ENCODE peak calls at places on chromosomes 12 and 14, in ten cellular contexts. H is tibial artery; X is HCT116; L is kidney epithelial cell; Y is CD4-positive, alpha-beta T cell; V is endothelial cell; M is thoracic aorta; W is K562; J is GM13977; Q is progenitor cell of endocrine pancreas. Z is an unnamed sample.

GRCh38 chr12:20778969-20779368 is 31.5 kb upstream of the SLCO1B3 start:
- DNase-seq in V (no peak), H (no peak), Y (no peak), W (no peak), Q (no peak), L (no peak), M (no peak), J (no peak), X (no peak), Z (no peak)

GRCh38 chr12:48903982-48904411 is 21.3 kb downstream of the FKBP11 start:
- DNase-seq in L (peak; percentile 67), Y (peak; percentile 77), M (no peak), X (peak; percentile 52), Q (peak; percentile 60), H (peak; percentile 81), V (peak; percentile 92), W (peak; percentile 79), J (peak; percentile 80), Z (peak; percentile 91)

GRCh38 chr12:120264511-120265202 is 873 bp downstream of the PXN start:
- DNase-seq in Q (no peak), V (no peak), X (no peak), Y (no peak), J (no peak), L (no peak), H (no peak), M (no peak), W (no peak), Z (no peak)

GRCh38 chr14:92323031-92323915 is at the start of gene SLC24A4:
- DNase-seq in V (peak; percentile 31), W (no peak), X (no peak), Q (peak; percentile 16), L (no peak), Y (no peak), M (no peak), J (peak; percentile 72), H (no peak), Z (no peak)

GRCh38 chr12:64081020-64081419 is 141.1 kb downstream of the KICS2 start:
- DNase-seq in X (no peak), Y (no peak), Q (no peak), W (no peak), H (no peak), J (no peak), L (no peak), M (no peak), V (no peak), Z (no peak)

GRCh38 chr12:91493308-91493707 is 310.7 kb upstream of the DCN start:
- DNase-seq in Y (no peak), H (no peak), M (no peak), W (no peak), X (no peak), L (no peak), J (no peak), Q (no peak), V (no peak), Z (no peak)

GRCh38 chr14:69427596-69427995 is 29.1 kb downstream of the SLC39A9 start:
- DNase-seq in M (no peak), W (no peak), L (no peak), X (no peak), J (no peak), Y (no peak), H (no peak), V (no peak), Q (no peak), Z (no peak)

GRCh38 chr14:20262642-20263128 is 23.6 kb downstream of the OR11H4 start:
- DNase-seq in X (peak; percentile 6), L (peak; percentile 26), Y (no peak), W (peak; percentile 6), Q (no peak), J (no peak), H (no peak), V (no peak), M (no peak), Z (no peak)

GRCh38 chr12:33248364-33248763 is 191.3 kb downstream of the SYT10 start:
- DNase-seq in X (no peak), Y (no peak), W (no peak), Q (no peak), H (no peak), J (no peak), V (no peak), M (no peak), L (no peak), Z (no peak)

GRCh38 chr14:94179244-94179643 is 5.1 kb downstream of the PPP4R4 start:
- DNase-seq in Q (no peak), V (no peak), W (no peak), L (no peak), X (no peak), M (no peak), J (no peak), H (no peak), Y (no peak), Z (no peak)

GRCh38 chr14:93044601-93045000 is 71.1 kb downstream of the ITPK1 start:
- DNase-seq in X (no peak), L (no peak), V (no peak), W (peak; percentile 18), J (no peak), Q (no peak), M (no peak), H (no peak), Y (no peak), Z (no peak)

GRCh38 chr14:64801800-64802199 is 77.9 kb downstream of the SPTB start:
- DNase-seq in L (no peak), Y (no peak), H (no peak), Q (no peak), X (no peak), J (peak; percentile 45), W (peak; percentile 27), V (peak; percentile 53), M (no peak), Z (peak; percentile 45)

DNA sequence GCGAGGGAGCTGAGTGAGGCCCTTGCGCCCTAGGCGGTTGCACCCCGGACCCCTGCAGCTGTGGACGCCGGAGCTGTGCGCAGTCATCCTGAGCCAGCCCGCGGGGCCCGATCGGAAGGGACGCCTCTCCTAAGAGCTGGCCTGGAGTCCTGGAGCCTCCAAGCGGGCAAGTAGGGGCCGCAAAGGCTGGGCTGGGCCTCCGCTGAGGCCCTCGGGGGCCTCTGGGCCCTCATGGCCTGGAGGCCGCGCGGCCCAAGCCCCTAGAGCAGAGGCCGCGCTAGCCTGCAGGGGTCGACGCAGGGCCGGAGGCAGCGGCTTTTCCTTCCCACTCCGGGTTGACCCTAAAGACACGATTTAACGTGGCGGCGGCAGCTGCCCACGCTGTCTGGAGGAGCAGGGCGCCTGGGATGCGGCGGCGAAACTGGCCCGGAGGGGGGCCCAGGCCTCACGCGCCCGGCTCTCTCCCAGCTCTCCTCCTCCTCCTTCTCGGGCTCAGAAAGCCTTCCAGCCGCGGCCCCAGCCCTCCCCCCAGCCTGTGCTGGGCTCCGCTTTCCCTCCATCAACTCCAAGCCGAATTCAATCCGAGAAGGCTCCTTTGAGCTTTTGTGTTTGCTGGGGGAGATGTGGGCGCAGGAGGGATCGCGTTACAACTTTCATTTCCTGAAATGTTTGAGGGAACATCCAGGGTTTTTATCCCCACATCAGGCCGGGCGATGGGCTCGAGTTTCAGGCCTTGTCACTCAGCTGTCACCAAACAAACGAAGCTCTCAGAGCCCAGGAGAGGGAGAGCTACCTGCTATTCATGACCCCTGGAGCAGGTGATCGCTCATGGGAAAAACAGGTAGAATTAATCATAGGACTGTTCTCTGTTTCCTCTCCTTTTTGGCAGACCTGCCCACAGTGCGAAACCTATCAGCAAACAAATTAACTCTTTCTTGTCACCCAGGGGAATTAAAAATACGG is 11.5 kb downstream of the SIX1 start:
- DNase-seq in Y (no peak), J (no peak), H (no peak), X (no peak), W (no peak), Q (peak; percentile 27), V (peak; percentile 38), L (no peak), M (no peak), Z (no peak)
- TF ChIP-seq CTCF in Y (no peak), J (no peak), H (no peak), X (no peak), W (no peak), Q (peak; percentile 10), V (no peak), L (no peak), M (no peak), Z (no peak)

DNA sequence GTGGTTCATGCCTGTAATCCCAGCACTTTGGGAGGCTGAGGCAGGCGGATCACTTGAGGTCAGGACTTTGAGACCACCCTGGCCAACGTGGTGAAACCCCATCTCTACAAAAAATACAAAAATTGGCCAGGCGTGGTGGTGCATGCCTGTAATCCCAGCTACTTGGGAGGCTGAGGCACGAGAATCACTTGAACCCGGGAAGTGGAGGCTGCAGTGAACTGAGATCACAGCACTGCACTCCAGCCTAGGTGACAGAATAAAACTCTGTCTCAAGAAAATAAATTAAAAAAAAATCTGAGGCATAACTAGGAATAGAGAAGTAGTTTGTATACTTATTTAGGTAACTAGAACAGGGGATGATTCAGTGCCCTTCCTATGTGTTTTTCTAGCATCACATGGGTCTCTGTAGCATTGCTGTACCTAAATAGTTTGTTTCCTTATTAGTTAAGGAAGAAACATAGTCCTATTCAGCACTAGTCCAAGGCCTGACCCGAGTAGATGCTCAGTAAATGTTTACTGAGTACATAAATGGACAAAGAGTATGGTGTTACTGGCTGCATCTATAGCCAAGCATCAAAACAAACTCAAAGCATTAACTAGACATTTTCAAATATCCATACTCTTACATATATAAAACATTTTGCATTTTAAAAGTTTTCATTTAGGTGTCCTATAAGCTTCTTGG is 21.7 kb downstream of the TAOK3 start:
- DNase-seq in X (no peak), W (no peak), Q (no peak), L (no peak), M (no peak), V (no peak), H (no peak), Y (no peak), J (no peak), Z (no peak)
- TF ChIP-seq CTCF in X (no peak), W (no peak), Q (no peak), L (no peak), M (no peak), V (no peak), H (no peak), Y (no peak), J (no peak), Z (no peak)

DNA sequence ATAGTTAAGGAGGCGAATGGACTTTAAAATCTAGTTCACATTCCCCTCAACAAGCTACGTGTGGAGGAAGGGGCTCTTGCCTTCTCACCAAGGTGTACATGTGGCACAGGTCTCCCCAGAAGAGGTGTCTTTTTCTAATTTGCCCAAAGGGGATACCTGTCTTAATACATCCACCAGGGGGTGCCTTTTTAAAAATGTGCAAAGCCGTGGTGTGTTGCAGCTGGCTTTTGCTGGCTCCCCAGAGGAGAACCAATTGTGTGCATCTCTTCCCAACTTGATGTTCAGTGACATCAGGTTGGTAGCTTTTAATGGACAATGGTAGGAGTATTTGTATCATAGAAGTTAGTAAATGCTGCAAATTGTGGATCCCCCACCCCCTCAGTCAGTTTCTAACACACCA is 33.8 kb downstream of the CREBL2 start:
- DNase-seq in Y (peak; percentile 17), L (no peak), V (no peak), X (peak; percentile 16), J (peak; percentile 48), M (no peak), W (peak; percentile 35), H (no peak), Q (no peak), Z (no peak)
- TF ChIP-seq CTCF in Y (peak; percentile 56), L (peak; percentile 6), V (peak; percentile 55), X (peak; percentile 68), J (peak; percentile 56), M (peak; percentile 45), W (peak; percentile 44), H (peak; percentile 27), Q (peak; percentile 52), Z (peak; percentile 55)

DNA sequence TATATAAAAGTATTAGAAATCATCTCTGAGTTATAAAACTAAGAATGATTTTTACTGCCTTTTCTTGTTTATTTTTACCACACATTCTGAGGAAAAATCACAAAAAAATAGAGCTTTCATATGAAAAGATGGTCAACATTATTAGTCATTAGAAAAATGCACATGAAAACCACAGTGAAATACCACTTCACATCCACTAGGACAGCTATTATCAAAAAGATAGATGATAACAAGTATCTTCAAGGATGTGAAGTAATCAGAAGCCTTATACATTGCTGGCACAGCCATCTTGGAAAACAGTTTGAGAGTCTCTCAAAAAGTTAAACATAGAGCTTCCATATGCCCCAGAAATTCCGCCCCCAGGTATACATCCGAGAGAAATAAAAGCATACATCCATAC is 523.8 kb downstream of the FUT8 start:
- DNase-seq in J (no peak), W (no peak), H (no peak), L (no peak), Y (no peak), V (no peak), M (no peak), X (no peak), Q (no peak), Z (no peak)
- TF ChIP-seq CTCF in J (no peak), W (no peak), H (no peak), L (no peak), Y (no peak), V (peak; percentile 22), M (no peak), X (no peak), Q (no peak), Z (no peak)